ENCODE peak calls at places on chromosomes 5 and 9, in nine cellular contexts. A is cardiac fibroblast, S is A549, M is ascending aorta, L is NB4, H is heart left ventricle, G is choroid plexus epithelial cell, U is lower leg skin, W is right lobe of liver. I is an unnamed sample.

GRCh38 chr5:24491482-24491881 is 153.3 kb downstream of the CDH10 start:
- DNase-seq in H (no peak), A (no peak), L (no peak), S (peak; percentile 58), M (no peak), W (no peak), G (no peak), U (no peak), I (no peak)

GRCh38 chr5:14234204-14234603 is 91.1 kb downstream of the TRIO start:
- DNase-seq in W (no peak), L (no peak), M (no peak), A (peak; percentile 22), S (peak; percentile 34), U (no peak), G (peak; percentile 60), H (no peak), I (no peak)

GRCh38 chr9:110252509-110253139 is 3.7 kb downstream of the TXN start:
- DNase-seq in G (peak; percentile 37), H (no peak), A (peak; percentile 33), M (no peak), W (no peak), S (peak; percentile 57), U (no peak), L (no peak), I (no peak)

GRCh38 chr9:73577867-73578266 is 426.2 kb downstream of the ANXA1 start:
- DNase-seq in A (peak; percentile 44), S (peak; percentile 3), M (no peak), H (no peak), G (peak; percentile 85), L (no peak), U (no peak), W (no peak), I (no peak)

GRCh38 chr9:78132688-78133033 is 101.0 kb upstream of the GNAQ start:
- DNase-seq in W (no peak), M (no peak), H (no peak), S (no peak), A (no peak), U (no peak), L (peak; percentile 43), G (peak; percentile 14), I (no peak)

GRCh38 chr9:93900971-93901861 is 53.9 kb downstream of the BARX1 start:
- DNase-seq in G (no peak), A (no peak), M (no peak), L (no peak), H (no peak), S (no peak), W (peak; percentile 23), U (no peak), I (no peak)

GRCh38 chr9:36765468-36766341 is 193.0 kb downstream of the MELK start:
- DNase-seq in G (peak; percentile 14), M (no peak), W (peak; percentile 52), U (peak; percentile 55), L (peak; percentile 82), A (peak; percentile 23), H (peak; percentile 45), S (peak; percentile 96), I (peak; percentile 77)

GRCh38 chr5:160701403-160701802 is 150.6 kb downstream of the ATP10B start:
- DNase-seq in S (no peak), U (no peak), A (no peak), H (no peak), W (no peak), M (no peak), G (no peak), L (peak; percentile 30), I (no peak)

GRCh38 chr9:93010056-93010455 is 48.4 kb upstream of the SUSD3 start:
- DNase-seq in G (no peak), M (no peak), U (no peak), H (no peak), L (no peak), W (no peak), S (no peak), A (no peak), I (no peak)

GRCh38 chr5:66454186-66455078 is 141.8 kb upstream of the MAST4 start:
- DNase-seq in L (no peak), H (no peak), U (no peak), G (peak; percentile 29), M (no peak), A (peak; percentile 80), S (no peak), W (no peak), I (no peak)

GRCh38 chr5:8829322-8830029 is 716.4 kb downstream of the SEMA5A start:
- DNase-seq in G (peak; percentile 99), L (no peak), W (no peak), U (no peak), M (no peak), H (no peak), S (peak; percentile 54), A (peak; percentile 98), I (no peak)

GRCh38 chr5:130400091-130400490 is 495.8 kb downstream of the CHSY3 start:
- DNase-seq in G (peak; percentile 81), A (peak; percentile 76), L (no peak), H (no peak), U (no peak), W (no peak), M (no peak), S (peak; percentile 52), I (no peak)

GRCh38 chr5:17412760-17413671 is 85.0 kb upstream of the TAF11L2 start:
- DNase-seq in W (no peak), S (peak; percentile 42), M (peak; percentile 9), L (peak; percentile 95), G (no peak), H (no peak), A (no peak), U (no peak), I (no peak)

GRCh38 chr9:120755827-120756434 is 37.3 kb downstream of the FBXW2 start:
- DNase-seq in L (peak; percentile 59), W (no peak), G (peak; percentile 61), M (no peak), H (peak; percentile 18), U (peak; percentile 71), S (peak; percentile 47), A (peak; percentile 58), I (no peak)

GRCh38 chr5:177390363-177391300 is 6.4 kb downstream of the SLC34A1 start:
- DNase-seq in W (peak; percentile 83), M (no peak), L (peak; percentile 86), A (peak; percentile 86), H (peak; percentile 69), U (peak; percentile 82), S (peak; percentile 87), G (peak; percentile 88), I (peak; percentile 83)

GRCh38 chr9:127739614-127740322 is 4.7 kb upstream of the TOR2A start:
- DNase-seq in S (no peak), A (peak; percentile 37), M (no peak), G (peak; percentile 63), W (no peak), U (no peak), H (no peak), L (no peak), I (no peak)
- H3K4me3 ChIP-seq in S (no peak overlapping the region), A (no peak overlapping the region), M (no peak overlapping the region), G (no peak overlapping the region), W (no peak overlapping the region), U (no peak overlapping the region), H (no peak overlapping the region), L (no peak overlapping the region), I (no peak overlapping the region)

GRCh38 chr5:113122053-113122452 is 145.5 kb downstream of the DCP2 start:
- DNase-seq in G (peak; percentile 26), L (no peak), H (no peak), A (peak; percentile 89), S (no peak), M (no peak), W (no peak), U (peak; percentile 76), I (no peak)
- TF ChIP-seq CTCF in G (no peak), L (no peak), H (no peak), A (no peak), S (no peak), M (no peak), W (no peak), U (no peak), I (no peak)

GRCh38 chr9:134914501-134914834 is 3.2 kb downstream of the FCN1 start:
- DNase-seq in U (no peak), G (no peak), L (no peak), H (no peak), W (peak; percentile 22), A (no peak), M (no peak), S (no peak), I (no peak)
- H3K4me3 ChIP-seq in U (no peak overlapping the region), G (no peak overlapping the region), L (no peak overlapping the region), H (no peak overlapping the region), W (no peak overlapping the region), A (no peak overlapping the region), M (no peak overlapping the region), S (no peak overlapping the region), I (no peak overlapping the region)

GRCh38 chr9:130729145-130729544 is 35.6 kb downstream of the EXOSC2 start:
- DNase-seq in G (peak; percentile 7), U (no peak), A (no peak), M (no peak), H (no peak), S (no peak), L (no peak), W (no peak), I (no peak)

GRCh38 chr9:130732793-130733221 is 39.2 kb downstream of the EXOSC2 start:
- DNase-seq in U (no peak), W (no peak), A (peak; percentile 87), L (no peak), S (peak; percentile 15), G (peak; percentile 39), H (no peak), M (no peak), I (no peak)

GRCh38 chr9:130731355-130731754 is 37.8 kb downstream of the EXOSC2 start:
- DNase-seq in H (no peak), A (no peak), M (no peak), L (no peak), G (no peak), W (no peak), S (no peak), U (no peak), I (no peak)

GRCh38 chr9:130728721-130729120 is 35.1 kb downstream of the EXOSC2 start:
- DNase-seq in U (no peak), G (peak; percentile 63), W (no peak), A (peak; percentile 60), L (no peak), S (no peak), H (no peak), M (no peak), I (no peak)

DNA sequence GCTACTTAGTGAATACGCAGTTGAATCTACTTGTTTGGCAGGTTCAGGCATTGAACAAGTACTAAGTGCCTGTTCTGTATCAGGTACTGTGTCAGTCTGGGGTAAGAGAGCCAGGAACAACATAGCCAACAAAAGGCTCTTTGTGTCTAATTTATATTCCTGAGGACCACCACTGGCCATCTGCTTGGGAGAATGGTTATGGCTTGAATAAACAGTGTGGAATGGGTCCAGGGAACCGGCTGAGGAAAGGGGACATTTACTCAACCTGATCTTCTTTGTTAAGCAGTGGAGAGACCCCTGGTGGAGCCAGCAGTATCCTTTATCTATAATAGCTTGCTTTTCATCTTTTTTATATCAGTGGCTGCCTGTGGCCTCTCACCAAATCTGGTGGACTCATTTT is 38.6 kb downstream of the EXOSC2 start:
- DNase-seq in A (peak; percentile 27), U (no peak), W (no peak), S (peak; percentile 40), M (no peak), L (no peak), G (peak; percentile 24), H (no peak), I (no peak)
- TF ChIP-seq CTCF in A (no peak), U (no peak), W (no peak), S (peak; percentile 36), M (no peak), L (peak; percentile 1), G (peak; percentile 48), H (no peak), I (no peak)

I was measured in mucosa of descending colon.